ENCODE peak calls at places on chromosome 12, in six cellular contexts. Z is GM06990, T is mucosa of descending colon, W is NCI-H446, Q is CD14-positive monocyte, C is neural crest cell. G is an unnamed sample.

GRCh38 chr12:57166971-57167371 is 19.6 kb upstream of the LRP1-AS start:
- DNase-seq in C (no peak), Z (no peak), T (no peak), Q (no peak), W (no peak), G (no peak)

GRCh38 chr12:52201520-52201839 is 9.7 kb upstream of the KRT80 start:
- DNase-seq in T (no peak), Z (no peak), W (no peak), C (no peak), Q (peak), G (peak)

GRCh38 chr12:101876861-101877815 is at the start of gene DRAM1:
- DNase-seq in W (peak), Z (peak), T (peak), C (peak), Q (peak), G (peak)

GRCh38 chr12:93137656-93138612 is 208.8 kb upstream of the EEA1 start:
- DNase-seq in Z (peak), T (no peak), C (no peak), W (no peak), Q (peak), G (no peak)

GRCh38 chr12:21296751-21297406 is 37.8 kb downstream of the SLCO1A2 start:
- DNase-seq in Q (no peak), Z (no peak), T (no peak), C (peak), W (peak), G (no peak)

GRCh38 chr12:6613776-6614512 is 6.8 kb upstream of the CHD4 start:
- DNase-seq in T (peak), Z (peak), W (peak), Q (peak), C (peak), G (peak)

GRCh38 chr12:93005928-93006654 is 77.0 kb upstream of the EEA1 start:
- DNase-seq in Q (no peak), T (no peak), C (no peak), W (no peak), Z (no peak), G (no peak)

GRCh38 chr12:109822951-109823411 is 10.2 kb downstream of the TRPV4 start:
- DNase-seq in Q (peak), T (no peak), Z (no peak), W (peak), C (no peak), G (no peak)

GRCh38 chr12:54258286-54258685 is 21.6 kb downstream of the CBX5 start:
- DNase-seq in Q (no peak), W (no peak), T (no peak), C (no peak), Z (no peak), G (no peak)

GRCh38 chr12:95473440-95473946 is 459 bp upstream of the METAP2 start:
- DNase-seq in C (no peak), Z (peak), T (peak), Q (no peak), W (peak), G (peak)

GRCh38 chr12:75721231-75721641 is 209.8 kb upstream of the KRR1 start:
- DNase-seq in C (no peak), Q (no peak), T (no peak), W (peak), Z (no peak), G (no peak)

GRCh38 chr12:32502693-32503510 is 103.5 kb downstream of the FGD4 start:
- DNase-seq in T (no peak), W (peak), C (no peak), Z (no peak), Q (no peak), G (peak)

GRCh38 chr12:7108042-7108927 is 729 bp downstream of the C1RL start:
- DNase-seq in C (peak), Z (peak), W (no peak), T (peak), Q (no peak), G (peak)

GRCh38 chr12:9124346-9125031 is 8.8 kb upstream of the A2M start:
- DNase-seq in T (no peak), C (no peak), Z (no peak), Q (no peak), W (no peak), G (no peak)

GRCh38 chr12:66132408-66132807 is 1.9 kb upstream of the LLPH start:
- DNase-seq in Q (no peak), C (no peak), W (no peak), Z (no peak), T (no peak), G (no peak)

GRCh38 chr12:79364197-79364596 is 326.6 kb downstream of the PAWR start:
- DNase-seq in W (no peak), Q (no peak), T (no peak), C (no peak), Z (no peak), G (no peak)

GRCh38 chr12:117045998-117046374 is 53.2 kb downstream of the TESC start:
- DNase-seq in Q (no peak), Z (no peak), T (no peak), C (no peak), W (no peak), G (peak)

GRCh38 chr12:6076776-6077700 is 47.4 kb downstream of the VWF start:
- DNase-seq in W (no peak), T (no peak), Q (no peak), C (no peak), Z (no peak), G (no peak)

GRCh38 chr12:18849761-18850160 is 111.8 kb downstream of the CAPZA3 start:
- DNase-seq in W (no peak), Z (no peak), Q (no peak), T (no peak), C (no peak), G (no peak)

GRCh38 chr12:85820117-85820516 is 16.1 kb downstream of the RASSF9 start:
- DNase-seq in C (no peak), T (no peak), Q (no peak), W (peak), Z (no peak), G (no peak)

GRCh38 chr12:109773384-109774011 is 59.7 kb downstream of the TRPV4 start:
- DNase-seq in W (no peak), C (no peak), T (peak), Z (no peak), Q (no peak), G (no peak)

GRCh38 chr12:126069549-126070165 is 1004.4 kb downstream of the AACS start:
- DNase-seq in Z (no peak), C (peak), Q (no peak), T (peak), W (peak), G (peak)

GRCh38 chr12:46214668-46215429 is 54.0 kb downstream of the SLC38A1 start:
- DNase-seq in Q (no peak), Z (peak), C (no peak), T (peak), W (no peak), G (no peak)

GRCh38 chr12:16504200-16504599 is 101.8 kb downstream of the LMO3 start:
- DNase-seq in W (no peak), Q (no peak), C (no peak), T (no peak), Z (no peak), G (no peak)

GRCh38 chr12:121175383-121176119 is 34.4 kb upstream of the P2RX4 start:
- DNase-seq in T (peak), C (no peak), Z (no peak), Q (peak), W (no peak), G (no peak)

GRCh38 chr12:58583541-58583940 is 336.8 kb downstream of the LRIG3 start:
- DNase-seq in C (no peak), Q (no peak), W (no peak), Z (no peak), T (no peak), G (peak)

GRCh38 chr12:132040906-132041606 is 91.3 kb downstream of the EP400 start:
- DNase-seq in Z (no peak), W (no peak), Q (no peak), T (no peak), C (no peak), G (no peak)

GRCh38 chr12:53539526-53539925 is 32.2 kb upstream of the NPFF start:
- DNase-seq in W (no peak), Q (no peak), T (no peak), Z (no peak), C (no peak), G (no peak)

G was measured in NCI-H524.